ENCODE peak calls at places on chromosomes 3 and 15, in eight cellular contexts. One of them, this sample, is unnamed.
A peak's percentile ranks its signal among the peaks of the same experiment; 100 is the strongest.

GRCh38 chr3:141127344-141128125 is 76.4 kb downstream of the SPSB4 start:
- DNase-seq in endothelial cell of umbilical vein: no peak
- DNase-seq in A549: no peak
- DNase-seq in GM12878: no peak
- DNase-seq in uterus: no peak
- DNase-seq in right lobe of liver: no peak
- DNase-seq in breast epithelium: no peak
- DNase-seq in esophagus squamous epithelium: no peak
- DNase-seq in this sample: no peak

GRCh38 chr3:65182085-65182484 is 494.3 kb upstream of the ADAMTS9 start:
- DNase-seq in endothelial cell of umbilical vein: no peak
- DNase-seq in A549: no peak
- DNase-seq in GM12878: no peak
- DNase-seq in uterus: no peak
- DNase-seq in right lobe of liver: no peak
- DNase-seq in breast epithelium: no peak
- DNase-seq in esophagus squamous epithelium: no peak
- DNase-seq in this sample: no peak

GRCh38 chr15:95247068-95247984 is 1016.0 kb downstream of the MCTP2 start:
- DNase-seq in endothelial cell of umbilical vein: peak; percentile 91
- DNase-seq in A549: peak; percentile 96
- DNase-seq in GM12878: no peak
- DNase-seq in uterus: no peak
- DNase-seq in right lobe of liver: no peak
- DNase-seq in breast epithelium: no peak
- DNase-seq in esophagus squamous epithelium: no peak
- DNase-seq in this sample: peak; percentile 25

GRCh38 chr3:112136959-112137693 is 4.1 kb upstream of the GCSAM start:
- DNase-seq in endothelial cell of umbilical vein: peak; percentile 57
- DNase-seq in A549: no peak
- DNase-seq in GM12878: no peak
- DNase-seq in uterus: no peak
- DNase-seq in right lobe of liver: no peak
- DNase-seq in breast epithelium: no peak
- DNase-seq in esophagus squamous epithelium: no peak
- DNase-seq in this sample: no peak

GRCh38 chr3:14631101-14631497 is 20.5 kb upstream of the CCDC174 start:
- DNase-seq in endothelial cell of umbilical vein: no peak
- DNase-seq in A549: no peak
- DNase-seq in GM12878: no peak
- DNase-seq in uterus: no peak
- DNase-seq in right lobe of liver: no peak
- DNase-seq in breast epithelium: no peak
- DNase-seq in esophagus squamous epithelium: no peak
- DNase-seq in this sample: no peak

GRCh38 chr3:138938877-138939562 is 7.9 kb downstream of the FOXL2 start:
- DNase-seq in endothelial cell of umbilical vein: no peak
- DNase-seq in A549: no peak
- DNase-seq in GM12878: no peak
- DNase-seq in uterus: no peak
- DNase-seq in right lobe of liver: no peak
- DNase-seq in breast epithelium: no peak
- DNase-seq in esophagus squamous epithelium: no peak
- DNase-seq in this sample: no peak

GRCh38 chr3:13281657-13282527 is 138.2 kb downstream of the NUP210 start:
- DNase-seq in endothelial cell of umbilical vein: no peak
- DNase-seq in A549: peak; percentile 74
- DNase-seq in GM12878: no peak
- DNase-seq in uterus: peak; percentile 27
- DNase-seq in right lobe of liver: peak; percentile 82
- DNase-seq in breast epithelium: no peak
- DNase-seq in esophagus squamous epithelium: no peak
- DNase-seq in this sample: peak; percentile 60

GRCh38 chr15:80605591-80606150 is 89.4 kb upstream of the ABHD17C start:
- DNase-seq in endothelial cell of umbilical vein: no peak
- DNase-seq in A549: no peak
- DNase-seq in GM12878: no peak
- DNase-seq in uterus: no peak
- DNase-seq in right lobe of liver: no peak
- DNase-seq in breast epithelium: no peak
- DNase-seq in esophagus squamous epithelium: no peak
- DNase-seq in this sample: no peak

GRCh38 chr15:49990835-49991540 is 128.0 kb downstream of the ATP8B4 start:
- DNase-seq in endothelial cell of umbilical vein: no peak
- DNase-seq in A549: no peak
- DNase-seq in GM12878: no peak
- DNase-seq in uterus: no peak
- DNase-seq in right lobe of liver: no peak
- DNase-seq in breast epithelium: no peak
- DNase-seq in esophagus squamous epithelium: no peak
- DNase-seq in this sample: no peak

GRCh38 chr15:101017041-101017754 is 98.0 kb downstream of the LRRK1 start:
- DNase-seq in endothelial cell of umbilical vein: no peak
- DNase-seq in A549: no peak
- DNase-seq in GM12878: no peak
- DNase-seq in uterus: no peak
- DNase-seq in right lobe of liver: no peak
- DNase-seq in breast epithelium: no peak
- DNase-seq in esophagus squamous epithelium: no peak
- DNase-seq in this sample: no peak

GRCh38 chr3:156722219-156722618 is 47.8 kb downstream of the TIPARP start:
- DNase-seq in endothelial cell of umbilical vein: no peak
- DNase-seq in A549: no peak
- DNase-seq in GM12878: no peak
- DNase-seq in uterus: no peak
- DNase-seq in right lobe of liver: no peak
- DNase-seq in breast epithelium: no peak
- DNase-seq in esophagus squamous epithelium: no peak
- DNase-seq in this sample: no peak

GRCh38 chr3:18919158-18919557 is 229.2 kb upstream of the KCNH8 start:
- DNase-seq in endothelial cell of umbilical vein: no peak
- DNase-seq in A549: no peak
- DNase-seq in GM12878: no peak
- DNase-seq in uterus: no peak
- DNase-seq in right lobe of liver: no peak
- DNase-seq in breast epithelium: no peak
- DNase-seq in esophagus squamous epithelium: no peak
- DNase-seq in this sample: no peak

GRCh38 chr3:53551324-53551723 is 56.9 kb downstream of the CACNA1D start:
- DNase-seq in endothelial cell of umbilical vein: no peak
- DNase-seq in A549: no peak
- DNase-seq in GM12878: no peak
- DNase-seq in uterus: no peak
- DNase-seq in right lobe of liver: no peak
- DNase-seq in breast epithelium: no peak
- DNase-seq in esophagus squamous epithelium: no peak
- DNase-seq in this sample: no peak

GRCh38 chr3:179956416-179956830 is 80.3 kb downstream of the PEX5L start:
- DNase-seq in endothelial cell of umbilical vein: no peak
- DNase-seq in A549: no peak
- DNase-seq in GM12878: peak; percentile 96
- DNase-seq in uterus: no peak
- DNase-seq in right lobe of liver: no peak
- DNase-seq in breast epithelium: no peak
- DNase-seq in esophagus squamous epithelium: no peak
- DNase-seq in this sample: no peak

GRCh38 chr3:183513046-183513706 is 42.3 kb downstream of the KLHL6 start:
- DNase-seq in endothelial cell of umbilical vein: no peak
- DNase-seq in A549: no peak
- DNase-seq in GM12878: no peak
- DNase-seq in uterus: no peak
- DNase-seq in right lobe of liver: no peak
- DNase-seq in breast epithelium: no peak
- DNase-seq in esophagus squamous epithelium: no peak
- DNase-seq in this sample: no peak

GRCh38 chr15:72847033-72847432 is 63.5 kb upstream of the ADPGK start:
- DNase-seq in endothelial cell of umbilical vein: no peak
- DNase-seq in A549: no peak
- DNase-seq in GM12878: no peak
- DNase-seq in uterus: no peak
- DNase-seq in right lobe of liver: no peak
- DNase-seq in breast epithelium: no peak
- DNase-seq in esophagus squamous epithelium: no peak
- DNase-seq in this sample: no peak

GRCh38 chr3:184358140-184358767 is 3.2 kb downstream of the CLCN2 start:
- DNase-seq in endothelial cell of umbilical vein: no peak
- DNase-seq in A549: no peak
- DNase-seq in GM12878: no peak
- DNase-seq in uterus: no peak
- DNase-seq in right lobe of liver: peak; percentile 37
- DNase-seq in breast epithelium: no peak
- DNase-seq in esophagus squamous epithelium: no peak
- DNase-seq in this sample: no peak

GRCh38 chr3:186241910-186242821 is 119.9 kb downstream of the DGKG start:
- DNase-seq in endothelial cell of umbilical vein: peak; percentile 33
- DNase-seq in A549: peak; percentile 92
- DNase-seq in GM12878: no peak
- DNase-seq in uterus: peak; percentile 23
- DNase-seq in right lobe of liver: peak; percentile 77
- DNase-seq in breast epithelium: no peak
- DNase-seq in esophagus squamous epithelium: no peak
- DNase-seq in this sample: peak; percentile 96
- TF ChIP-seq POLR2A in endothelial cell of umbilical vein: no peak
- TF ChIP-seq POLR2A in A549: peak; percentile 37
- TF ChIP-seq POLR2A in GM12878: peak; percentile 42
- TF ChIP-seq POLR2A in uterus: no peak
- TF ChIP-seq POLR2A in right lobe of liver: no peak
- TF ChIP-seq POLR2A in breast epithelium: no peak
- TF ChIP-seq POLR2A in esophagus squamous epithelium: no peak
- TF ChIP-seq POLR2A in this sample: no peak

DNA sequence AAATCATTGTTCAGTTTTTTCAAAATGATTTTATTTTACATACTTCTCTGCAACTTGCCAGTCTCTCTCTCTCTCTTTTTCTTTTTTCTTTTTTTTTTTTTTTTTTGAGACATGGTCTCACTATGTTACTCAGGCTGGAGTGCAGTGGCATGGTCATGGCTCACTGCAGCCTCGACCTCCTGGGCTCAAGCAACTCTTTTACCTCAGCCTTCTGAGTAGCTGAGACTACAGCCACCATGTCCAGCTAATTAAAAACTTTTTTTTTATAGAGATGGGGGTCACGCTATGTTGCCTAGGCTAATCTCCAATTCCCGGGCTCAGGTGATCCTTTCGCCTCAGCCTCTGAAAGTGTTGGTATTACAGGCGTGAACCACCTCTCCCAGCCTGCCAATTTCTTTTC is 12.1 kb upstream of the ARID3B start:
- DNase-seq in endothelial cell of umbilical vein: no peak
- DNase-seq in A549: no peak
- DNase-seq in GM12878: no peak
- DNase-seq in uterus: no peak
- DNase-seq in right lobe of liver: no peak
- DNase-seq in breast epithelium: no peak
- DNase-seq in esophagus squamous epithelium: no peak
- DNase-seq in this sample: no peak
- TF ChIP-seq POLR2A in endothelial cell of umbilical vein: no peak
- TF ChIP-seq POLR2A in A549: no peak
- TF ChIP-seq POLR2A in GM12878: no peak
- TF ChIP-seq POLR2A in uterus: no peak
- TF ChIP-seq POLR2A in right lobe of liver: no peak
- TF ChIP-seq POLR2A in breast epithelium: no peak
- TF ChIP-seq POLR2A in esophagus squamous epithelium: no peak
- TF ChIP-seq POLR2A in this sample: no peak

GRCh38 chr15:68699881-68700394 is 120.8 kb downstream of the ANP32A start:
- DNase-seq in endothelial cell of umbilical vein: no peak
- DNase-seq in A549: no peak
- DNase-seq in GM12878: no peak
- DNase-seq in uterus: peak; percentile 43
- DNase-seq in right lobe of liver: no peak
- DNase-seq in breast epithelium: no peak
- DNase-seq in esophagus squamous epithelium: no peak
- DNase-seq in this sample: no peak

GRCh38 chr15:68701886-68702285 is 118.8 kb downstream of the ANP32A start:
- DNase-seq in endothelial cell of umbilical vein: no peak
- DNase-seq in A549: no peak
- DNase-seq in GM12878: no peak
- DNase-seq in uterus: no peak
- DNase-seq in right lobe of liver: no peak
- DNase-seq in breast epithelium: no peak
- DNase-seq in esophagus squamous epithelium: no peak
- DNase-seq in this sample: no peak

GRCh38 chr15:68699124-68699880 is 120.5 kb downstream of the CORO2B start:
- DNase-seq in endothelial cell of umbilical vein: no peak
- DNase-seq in A549: no peak
- DNase-seq in GM12878: no peak
- DNase-seq in uterus: no peak
- DNase-seq in right lobe of liver: no peak
- DNase-seq in breast epithelium: no peak
- DNase-seq in esophagus squamous epithelium: no peak
- DNase-seq in this sample: no peak

GRCh38 chr15:68698708-68699107 is 119.9 kb downstream of the CORO2B start:
- DNase-seq in endothelial cell of umbilical vein: no peak
- DNase-seq in A549: no peak
- DNase-seq in GM12878: no peak
- DNase-seq in uterus: no peak
- DNase-seq in right lobe of liver: no peak
- DNase-seq in breast epithelium: no peak
- DNase-seq in esophagus squamous epithelium: no peak
- DNase-seq in this sample: no peak

GRCh38 chr15:68700395-68701123 is 120.1 kb downstream of the ANP32A start:
- DNase-seq in endothelial cell of umbilical vein: peak; percentile 83
- DNase-seq in A549: no peak
- DNase-seq in GM12878: no peak
- DNase-seq in uterus: peak; percentile 82
- DNase-seq in right lobe of liver: no peak
- DNase-seq in breast epithelium: no peak
- DNase-seq in esophagus squamous epithelium: no peak
- DNase-seq in this sample: peak; percentile 42
- TF ChIP-seq POLR2A in endothelial cell of umbilical vein: no peak
- TF ChIP-seq POLR2A in A549: no peak
- TF ChIP-seq POLR2A in GM12878: no peak
- TF ChIP-seq POLR2A in uterus: no peak
- TF ChIP-seq POLR2A in right lobe of liver: no peak
- TF ChIP-seq POLR2A in breast epithelium: no peak
- TF ChIP-seq POLR2A in esophagus squamous epithelium: no peak
- TF ChIP-seq POLR2A in this sample: peak; percentile 11

DNA sequence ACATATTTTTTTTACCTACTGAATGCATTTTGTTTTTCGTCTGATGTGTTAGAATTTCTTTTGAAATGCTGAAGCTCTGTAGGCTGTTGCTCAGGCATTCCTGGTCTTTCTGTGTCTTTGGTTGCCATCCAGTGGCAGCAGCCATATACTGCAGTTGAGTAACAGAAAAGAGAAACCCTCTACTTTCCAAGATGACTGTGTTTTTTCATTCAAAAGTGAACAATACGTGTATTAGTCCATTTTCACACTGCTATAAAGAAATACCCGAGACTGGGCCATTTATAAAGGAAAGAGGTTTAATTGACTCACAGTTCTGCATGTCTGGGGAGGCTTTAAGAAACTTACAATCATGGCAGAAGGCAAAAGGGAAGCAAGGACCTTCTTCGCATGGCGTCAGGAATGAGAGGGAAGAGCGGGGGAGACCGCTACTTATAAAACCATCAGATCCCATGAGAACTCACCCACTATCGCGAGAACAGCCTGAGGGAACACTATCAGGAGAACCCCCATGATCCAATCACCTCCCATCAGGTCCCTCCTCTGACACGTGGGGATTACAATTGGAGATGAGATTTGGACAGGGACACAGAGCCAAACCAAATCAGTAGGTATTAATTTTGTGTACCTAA is 4.7 kb upstream of the GOLGA8B start:
- DNase-seq in endothelial cell of umbilical vein: peak; percentile 74
- DNase-seq in A549: peak; percentile 71
- DNase-seq in GM12878: no peak
- DNase-seq in uterus: peak; percentile 65
- DNase-seq in right lobe of liver: no peak
- DNase-seq in breast epithelium: no peak
- DNase-seq in esophagus squamous epithelium: no peak
- DNase-seq in this sample: peak; percentile 40
- TF ChIP-seq POLR2A in endothelial cell of umbilical vein: no peak
- TF ChIP-seq POLR2A in A549: peak; percentile 72
- TF ChIP-seq POLR2A in GM12878: peak; percentile 56
- TF ChIP-seq POLR2A in uterus: peak; percentile 13
- TF ChIP-seq POLR2A in right lobe of liver: peak; percentile 79
- TF ChIP-seq POLR2A in breast epithelium: peak; percentile 36
- TF ChIP-seq POLR2A in esophagus squamous epithelium: no peak
- TF ChIP-seq POLR2A in this sample: peak; percentile 57